ENCODE peak calls at places on chromosomes 3 and 15, in five cellular contexts. G is AG04449, T is epithelial cell of esophagus, X is OCI-LY7, H is adrenal gland. B is an unnamed sample.

GRCh38 chr3:27452368-27453090 is 31.7 kb downstream of the SLC4A7 start:
- DNase-seq in H (no peak), X (no peak), T (no peak), G (no peak), B (no peak)

GRCh38 chr15:71707230-71708051 is 102.9 kb upstream of the NR2E3 start:
- DNase-seq in G (no peak), H (no peak), X (no peak), T (no peak), B (peak)

GRCh38 chr3:170330366-170330765 is 27.1 kb upstream of the SKIL start:
- DNase-seq in H (peak), X (no peak), T (peak), G (no peak), B (no peak)

GRCh38 chr15:58627706-58628105 is 121.8 kb downstream of the ADAM10 start:
- DNase-seq in H (no peak), T (no peak), X (no peak), G (no peak), B (no peak)

GRCh38 chr3:72448858-72449257 is 399.4 kb downstream of the SHQ1 start:
- DNase-seq in H (no peak), G (no peak), X (no peak), T (peak), B (no peak)

GRCh38 chr15:40297356-40297755 is 10.4 kb downstream of the PLCB2 start:
- DNase-seq in T (no peak), X (no peak), G (no peak), H (no peak), B (no peak)

GRCh38 chr3:71890356-71890931 is 105.5 kb upstream of the PROK2 start:
- DNase-seq in X (no peak), G (no peak), T (no peak), H (no peak), B (no peak)

GRCh38 chr3:72395654-72396415 is 452.4 kb downstream of the SHQ1 start:
- DNase-seq in T (no peak), G (no peak), X (no peak), H (no peak), B (no peak)

GRCh38 chr15:85091990-85092389 is 110.3 kb downstream of the PDE8A start:
- DNase-seq in T (no peak), X (no peak), G (no peak), H (no peak), B (no peak)

GRCh38 chr3:125166581-125166980 is 46.0 kb downstream of the SLC12A8 start:
- DNase-seq in H (no peak), X (no peak), T (peak), G (no peak), B (no peak)

GRCh38 chr3:130379274-130379673 is 33.8 kb downstream of the COL6A5 start:
- DNase-seq in G (no peak), H (no peak), T (peak), X (no peak), B (no peak)

GRCh38 chr3:135927170-135927569 is 38.4 kb upstream of the PPP2R3A start:
- DNase-seq in G (peak), T (peak), H (no peak), X (no peak), B (peak)

GRCh38 chr3:159797771-159798170 is 190.9 kb upstream of the IL12A start:
- DNase-seq in G (no peak), T (no peak), H (no peak), X (no peak), B (no peak)

GRCh38 chr15:79035111-79035601 is 55.4 kb downstream of the RASGRF1 start:
- DNase-seq in H (no peak), T (peak), X (no peak), G (no peak), B (no peak)

GRCh38 chr15:51969728-51970127 is 1.9 kb downstream of the LEO1 start:
- DNase-seq in G (no peak), T (no peak), X (no peak), H (no peak), B (peak)

GRCh38 chr15:51973220-51973619 is 1.6 kb upstream of the LEO1 start:
- DNase-seq in G (no peak), X (no peak), H (no peak), T (no peak), B (no peak)

GRCh38 chr15:51970132-51970817 is 1.3 kb downstream of the LEO1 start:
- DNase-seq in G (no peak), T (no peak), H (no peak), X (no peak), B (no peak)

GRCh38 chr15:51971353-51972133 is at the start of gene LEO1:
- DNase-seq in G (peak), T (peak), H (peak), X (peak), B (peak)

DNA sequence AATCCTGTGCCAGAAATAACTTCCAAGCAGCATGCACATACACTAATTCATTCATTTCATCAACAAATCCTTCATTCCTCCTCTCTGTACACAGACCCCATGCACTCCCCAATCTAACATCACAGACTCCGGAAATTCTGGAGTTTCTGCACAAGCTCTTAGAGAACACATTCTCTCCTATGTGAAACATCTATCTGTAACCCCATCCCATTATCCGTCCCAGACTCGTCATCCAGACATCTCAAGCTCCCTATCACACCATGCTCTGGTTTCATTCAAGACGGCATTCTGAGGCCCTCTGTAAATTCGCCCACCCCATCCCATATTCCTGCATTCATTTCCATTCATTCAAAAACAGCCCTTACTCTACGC is 611 bp downstream of the LEO1 start:
- DNase-seq in T (no peak), G (no peak), X (peak), H (no peak), B (no peak)
- H3K4me3 ChIP-seq in T (peak), G (peak), X (peak), H (peak), B (peak)

DNA sequence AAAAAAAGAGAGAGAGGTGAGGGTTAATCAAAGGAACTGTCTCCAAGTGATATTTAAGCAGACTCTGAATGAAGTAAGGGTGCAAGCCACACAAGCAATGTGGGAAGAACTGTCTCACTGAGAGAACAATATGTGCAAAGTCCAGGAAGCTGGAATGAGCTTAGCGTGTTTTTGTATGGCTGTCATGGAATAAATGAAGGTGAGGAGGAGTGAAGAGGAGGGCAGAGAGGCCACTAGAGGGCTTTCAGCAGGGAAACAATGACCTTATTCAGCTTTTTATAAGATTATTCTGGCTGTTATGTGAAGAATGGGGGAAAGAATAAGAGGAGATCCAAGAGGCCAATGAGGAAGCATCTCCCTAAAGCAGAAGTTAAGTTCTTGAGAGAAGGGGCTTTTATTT is 86.9 kb upstream of the COL8A1 start:
- DNase-seq in X (no peak), H (no peak), G (no peak), T (no peak), B (no peak)
- TF ChIP-seq CTCF in X (peak), H (no peak), G (no peak), T (no peak), B (peak)

DNA sequence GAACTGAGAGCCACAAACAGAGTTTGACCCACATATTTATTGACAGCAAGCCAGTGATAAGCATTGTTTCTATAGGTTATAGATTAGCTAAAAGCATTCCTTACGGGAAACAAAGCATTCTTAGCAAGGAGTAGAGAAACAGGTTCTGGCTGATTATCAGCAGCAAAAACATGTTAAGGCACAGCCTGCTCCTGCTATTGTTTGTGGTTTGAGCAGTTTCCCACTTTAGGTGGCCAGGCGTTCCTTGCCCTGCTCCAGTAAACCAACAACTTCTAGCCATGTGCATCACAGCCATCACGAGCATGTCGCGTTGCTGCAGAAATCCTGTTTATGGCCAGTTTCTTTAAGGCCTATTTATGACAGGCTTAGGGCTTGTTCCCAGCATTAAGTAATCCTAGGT is 44.7 kb upstream of the C2CD4B start:
- DNase-seq in G (no peak), X (no peak), T (peak), H (no peak), B (no peak)
- H3K4me3 ChIP-seq in G (no peak), X (no peak), T (peak), H (no peak), B (no peak)

DNA sequence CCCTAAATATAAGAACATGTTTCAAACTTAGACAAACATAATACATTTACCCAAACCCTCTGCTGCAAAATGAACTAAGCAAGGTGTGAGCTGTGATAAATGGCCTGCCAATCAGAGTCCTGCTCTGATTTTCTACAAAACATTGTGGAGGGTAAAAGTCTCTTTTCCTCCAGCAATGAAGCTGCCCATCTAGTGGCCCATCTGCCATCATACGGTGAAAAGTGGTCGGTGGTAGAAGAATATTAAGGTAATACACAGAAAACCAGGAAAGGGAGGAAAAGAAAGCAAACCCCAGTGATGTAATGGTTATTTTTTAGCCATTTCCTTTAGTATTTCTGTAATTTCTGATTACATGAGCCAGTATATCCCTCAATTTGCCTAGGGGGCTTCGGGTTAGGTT is 838.1 kb downstream of the TBL1XR1 start:
- DNase-seq in H (no peak), G (no peak), X (no peak), T (no peak), B (no peak)
- TF ChIP-seq CTCF in H (no peak), G (no peak), X (peak), T (peak), B (peak)

DNA sequence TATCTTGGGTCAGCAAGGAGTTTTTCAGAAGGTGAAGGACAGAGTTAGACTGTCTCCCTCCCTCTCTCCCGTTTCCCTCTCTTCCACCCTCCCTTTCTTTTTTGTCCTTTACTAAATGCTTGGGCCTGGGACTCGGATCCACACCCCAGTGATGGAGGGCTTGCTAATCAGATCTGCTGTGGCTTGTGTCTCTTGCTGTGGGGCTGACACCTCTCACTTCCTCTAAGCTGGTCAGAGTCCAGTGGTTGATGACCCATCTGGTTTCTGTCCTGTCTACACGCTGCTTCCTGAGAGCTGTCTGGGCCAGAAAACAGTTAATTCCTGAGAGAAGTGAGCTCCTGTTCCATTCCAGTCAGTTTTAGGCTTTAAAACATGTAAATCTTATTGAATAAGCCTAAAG is 849 bp downstream of the TRAK1 start:
- DNase-seq in H (no peak), G (no peak), X (no peak), T (peak), B (no peak)
- H3K4me3 ChIP-seq in H (no peak), G (no peak), X (no peak), T (peak), B (peak)

GRCh38 chr3:63905731-63906620 is 6.2 kb downstream of the SCAANT1 start:
- DNase-seq in T (no peak), G (no peak), H (no peak), X (no peak), B (no peak)
- TF ChIP-seq CTCF in T (no peak), G (no peak), H (no peak), X (no peak), B (no peak)

GRCh38 chr3:39177708-39178332 is 14.6 kb downstream of the XIRP1 start:
- DNase-seq in X (peak), G (peak), T (peak), H (peak), B (peak)
- H3K4me3 ChIP-seq in X (peak), G (peak), T (peak), H (peak), B (peak)

GRCh38 chr3:101099791-101100190 is 106.6 kb upstream of the ABI3BP start:
- DNase-seq in X (no peak), T (no peak), H (no peak), G (no peak), B (no peak)

GRCh38 chr3:101100361-101101009 is 107.3 kb upstream of the ABI3BP start:
- DNase-seq in G (no peak), H (no peak), T (no peak), X (no peak), B (no peak)

GRCh38 chr3:101102678-101103296 is 109.6 kb upstream of the ABI3BP start:
- DNase-seq in T (no peak), G (no peak), H (no peak), X (no peak), B (no peak)

GRCh38 chr3:101104334-101104733 is 111.1 kb upstream of the ABI3BP start:
- DNase-seq in G (no peak), X (no peak), H (no peak), T (no peak), B (no peak)
- TF ChIP-seq CTCF in G (no peak), X (no peak), H (no peak), T (no peak), B (no peak)

GRCh38 chr3:22609139-22609538 is 594.0 kb upstream of the UBE2E2 start:
- DNase-seq in T (peak), H (no peak), G (no peak), X (no peak), B (no peak)
- H3K4me3 ChIP-seq in T (no peak), H (no peak), G (no peak), X (no peak), B (no peak)